ENCODE peak calls at places on chromosome 9, in four cellular contexts. One of them, this sample, is unnamed.

GRCh38 chr9:93128011-93128714 is 5.9 kb downstream of the NINJ1 start:
- DNase-seq in ascending aorta: no peak
- DNase-seq in AG10803: no peak
- DNase-seq in GDM1: no peak
- DNase-seq in this sample: no peak

GRCh38 chr9:121599186-121599871 is 52.1 kb upstream of the DAB2IP start:
- DNase-seq in AG10803: no peak
- DNase-seq in GDM1: no peak
- DNase-seq in ascending aorta: peak
- DNase-seq in this sample: no peak

GRCh38 chr9:16637218-16637617 is 233.3 kb downstream of the BNC2 start:
- DNase-seq in ascending aorta: no peak
- DNase-seq in AG10803: no peak
- DNase-seq in GDM1: no peak
- DNase-seq in this sample: no peak

GRCh38 chr9:111959468-111959941 is 62.9 kb downstream of the UGCG start:
- DNase-seq in ascending aorta: no peak
- DNase-seq in GDM1: no peak
- DNase-seq in AG10803: peak
- DNase-seq in this sample: no peak

GRCh38 chr9:21709464-21710058 is 92.9 kb upstream of the MTAP start:
- DNase-seq in ascending aorta: no peak
- DNase-seq in GDM1: peak
- DNase-seq in AG10803: peak
- DNase-seq in this sample: peak

GRCh38 chr9:12633016-12633765 is 60.0 kb upstream of the TYRP1 start:
- DNase-seq in AG10803: no peak
- DNase-seq in GDM1: no peak
- DNase-seq in ascending aorta: no peak
- DNase-seq in this sample: no peak

GRCh38 chr9:99905833-99906402 is 536 bp upstream of the STX17 start:
- DNase-seq in GDM1: no peak
- DNase-seq in AG10803: no peak
- DNase-seq in ascending aorta: no peak
- DNase-seq in this sample: no peak

GRCh38 chr9:87708989-87709706 is 16.8 kb upstream of the CTSL start:
- DNase-seq in GDM1: no peak
- DNase-seq in ascending aorta: no peak
- DNase-seq in AG10803: no peak
- DNase-seq in this sample: no peak

GRCh38 chr9:125049212-125049611 is 94.1 kb downstream of the SCAI start:
- DNase-seq in ascending aorta: no peak
- DNase-seq in AG10803: no peak
- DNase-seq in GDM1: no peak
- DNase-seq in this sample: no peak

GRCh38 chr9:77898864-77899263 is 132.7 kb downstream of the GNAQ start:
- DNase-seq in ascending aorta: no peak
- DNase-seq in AG10803: no peak
- DNase-seq in GDM1: no peak
- DNase-seq in this sample: no peak

GRCh38 chr9:129708799-129709198 is 43.4 kb downstream of the PRRX2 start:
- DNase-seq in GDM1: no peak
- DNase-seq in AG10803: peak
- DNase-seq in ascending aorta: no peak
- DNase-seq in this sample: no peak

GRCh38 chr9:108780949-108781734 is 74.6 kb downstream of the ACTL7B start:
- DNase-seq in GDM1: no peak
- DNase-seq in AG10803: no peak
- DNase-seq in ascending aorta: no peak
- DNase-seq in this sample: no peak

GRCh38 chr9:5186416-5187169 is 1.2 kb upstream of the INSL6 start:
- DNase-seq in AG10803: peak
- DNase-seq in ascending aorta: no peak
- DNase-seq in GDM1: peak
- DNase-seq in this sample: peak

GRCh38 chr9:15834541-15834940 is 281.7 kb downstream of the CCDC171 start:
- DNase-seq in GDM1: no peak
- DNase-seq in AG10803: no peak
- DNase-seq in ascending aorta: no peak
- DNase-seq in this sample: no peak

GRCh38 chr9:86274821-86275643 is 7.3 kb downstream of the ISCA1 start:
- DNase-seq in ascending aorta: no peak
- DNase-seq in GDM1: no peak
- DNase-seq in AG10803: peak
- DNase-seq in this sample: no peak

GRCh38 chr9:27386759-27387158 is 89.8 kb upstream of the EQTN start:
- DNase-seq in GDM1: no peak
- DNase-seq in AG10803: no peak
- DNase-seq in ascending aorta: no peak
- DNase-seq in this sample: no peak

GRCh38 chr9:90300901-90301688 is 341.5 kb downstream of the DIRAS2 start:
- DNase-seq in AG10803: peak
- DNase-seq in GDM1: no peak
- DNase-seq in ascending aorta: no peak
- DNase-seq in this sample: no peak

GRCh38 chr9:87597710-87598200 is 100.1 kb downstream of the DAPK1 start:
- DNase-seq in AG10803: no peak
- DNase-seq in ascending aorta: no peak
- DNase-seq in GDM1: no peak
- DNase-seq in this sample: no peak

GRCh38 chr9:137757613-137758029 is 120.0 kb upstream of the CACNA1B start:
- DNase-seq in ascending aorta: no peak
- DNase-seq in GDM1: no peak
- DNase-seq in AG10803: peak
- DNase-seq in this sample: peak

GRCh38 chr9:88534456-88535225 is at the start of gene NXNL2:
- DNase-seq in ascending aorta: no peak
- DNase-seq in AG10803: peak
- DNase-seq in GDM1: no peak
- DNase-seq in this sample: no peak

GRCh38 chr9:2181794-2182193 is 166.6 kb downstream of the SMARCA2 start:
- DNase-seq in AG10803: peak
- DNase-seq in ascending aorta: no peak
- DNase-seq in GDM1: no peak
- DNase-seq in this sample: no peak

GRCh38 chr9:68507796-68508145 is 32.9 kb downstream of the TMEM252 start:
- DNase-seq in GDM1: no peak
- DNase-seq in AG10803: no peak
- DNase-seq in ascending aorta: no peak
- DNase-seq in this sample: no peak

GRCh38 chr9:99433555-99433954 is 211.5 kb downstream of the SEC61B start:
- DNase-seq in ascending aorta: peak
- DNase-seq in GDM1: no peak
- DNase-seq in AG10803: peak
- DNase-seq in this sample: peak

GRCh38 chr9:4939118-4939561 is 45.9 kb upstream of the JAK2 start:
- DNase-seq in AG10803: no peak
- DNase-seq in GDM1: no peak
- DNase-seq in ascending aorta: no peak
- DNase-seq in this sample: peak

GRCh38 chr9:83959061-83959460 is 21.0 kb downstream of the HNRNPK start:
- DNase-seq in AG10803: peak
- DNase-seq in ascending aorta: no peak
- DNase-seq in GDM1: no peak
- DNase-seq in this sample: no peak

GRCh38 chr9:106179181-106179580 is 484.8 kb downstream of the TMEM38B start:
- DNase-seq in ascending aorta: no peak
- DNase-seq in GDM1: no peak
- DNase-seq in AG10803: no peak
- DNase-seq in this sample: no peak

GRCh38 chr9:124220551-124221451 is 36.9 kb upstream of the NEK6 start:
- DNase-seq in ascending aorta: no peak
- DNase-seq in AG10803: peak
- DNase-seq in GDM1: no peak
- DNase-seq in this sample: no peak

GRCh38 chr9:86766912-86767311 is 180.4 kb downstream of the GAS1 start:
- DNase-seq in GDM1: no peak
- DNase-seq in AG10803: peak
- DNase-seq in ascending aorta: no peak
- DNase-seq in this sample: no peak

GRCh38 chr9:106307670-106308069 is 555.3 kb upstream of the ZNF462 start:
- DNase-seq in ascending aorta: no peak
- DNase-seq in GDM1: peak
- DNase-seq in AG10803: no peak
- DNase-seq in this sample: no peak

GRCh38 chr9:70420267-70421019 is 6.0 kb upstream of the KLF9 start:
- DNase-seq in GDM1: peak
- DNase-seq in AG10803: peak
- DNase-seq in ascending aorta: peak
- DNase-seq in this sample: no peak

GRCh38 chr9:106921341-106921899 is 58.5 kb downstream of the ZNF462 start:
- DNase-seq in GDM1: no peak
- DNase-seq in ascending aorta: no peak
- DNase-seq in AG10803: peak
- DNase-seq in this sample: no peak

GRCh38 chr9:13387668-13388124 is 108.2 kb upstream of the MPDZ start:
- DNase-seq in AG10803: peak
- DNase-seq in ascending aorta: no peak
- DNase-seq in GDM1: no peak
- DNase-seq in this sample: no peak

GRCh38 chr9:88531920-88532319 is 3.1 kb upstream of the NXNL2 start:
- DNase-seq in GDM1: no peak
- DNase-seq in ascending aorta: no peak
- DNase-seq in AG10803: no peak
- DNase-seq in this sample: no peak

GRCh38 chr9:12274577-12274976 is 418.6 kb upstream of the TYRP1 start:
- DNase-seq in ascending aorta: no peak
- DNase-seq in AG10803: no peak
- DNase-seq in GDM1: no peak
- DNase-seq in this sample: no peak

GRCh38 chr9:115035872-115036612 is 81.9 kb downstream of the TNC start:
- DNase-seq in GDM1: no peak
- DNase-seq in AG10803: peak
- DNase-seq in ascending aorta: no peak
- DNase-seq in this sample: peak

This sample was measured in GM19239.